ENCODE peak calls at places on chromosomes 13 and 19, in four cellular contexts. B, A, H and J are unnamed samples.

GRCh38 chr19:48645652-48646191 is at the start of gene CA11:
- DNase-seq in B (no peak), A (peak; percentile 55), H (no peak), J (no peak)

GRCh38 chr19:1837625-1838105 is 10.6 kb downstream of the REXO1 start:
- DNase-seq in B (no peak), A (peak; percentile 76), H (no peak), J (no peak)

GRCh38 chr19:55697069-55697440 is 22.0 kb downstream of the EPN1 start:
- DNase-seq in B (no peak), A (no peak), H (no peak), J (no peak)

GRCh38 chr19:46824887-46825730 is 25.5 kb downstream of the AP2S1 start:
- DNase-seq in B (peak; percentile 69), A (no peak), H (no peak), J (peak; percentile 80)

GRCh38 chr19:43623889-43624670 is 4.7 kb upstream of the ZNF428 start:
- DNase-seq in B (no peak), A (peak; percentile 93), H (no peak), J (no peak)

GRCh38 chr13:48731957-48732569 is 78.3 kb downstream of the CYSLTR2 start:
- DNase-seq in B (peak; percentile 59), A (peak; percentile 74), H (peak; percentile 68), J (peak; percentile 69)

GRCh38 chr13:110018009-110018408 is 231.6 kb upstream of the IRS2 start:
- DNase-seq in B (no peak), A (no peak), H (no peak), J (no peak)

GRCh38 chr13:103772576-103772975 is 706.4 kb upstream of the SLC10A2 start:
- DNase-seq in B (no peak), A (no peak), H (no peak), J (no peak)

GRCh38 chr19:13979224-13979623 is 26.9 kb downstream of the RFX1 start:
- DNase-seq in B (no peak), A (no peak), H (no peak), J (no peak)

GRCh38 chr19:43465468-43466120 is at the start of gene LYPD3:
- DNase-seq in B (no peak), A (peak; percentile 84), H (no peak), J (no peak)

GRCh38 chr19:58563034-58563573 is 4.7 kb upstream of the UBE2M start:
- DNase-seq in B (no peak), A (peak; percentile 51), H (peak; percentile 75), J (peak; percentile 72)

GRCh38 chr13:29767006-29767405 is 83.4 kb downstream of the UBL3 start:
- DNase-seq in B (no peak), A (no peak), H (no peak), J (no peak)

GRCh38 chr19:5172859-5173577 is 167.6 kb downstream of the PTPRS start:
- DNase-seq in B (no peak), A (no peak), H (no peak), J (no peak)

GRCh38 chr13:112926993-112927392 is 42.0 kb upstream of the MCF2L start:
- DNase-seq in B (no peak), A (no peak), H (no peak), J (no peak)

GRCh38 chr13:25422153-25422552 is 50.4 kb downstream of the ATP8A2 start:
- DNase-seq in B (no peak), A (no peak), H (no peak), J (no peak)

GRCh38 chr13:46341112-46341711 is 45.8 kb downstream of the RUBCNL start:
- DNase-seq in B (no peak), A (no peak), H (no peak), J (no peak)

GRCh38 chr19:38266981-38267597 is 2.7 kb downstream of the SPINT2 start:
- DNase-seq in B (no peak), A (no peak), H (no peak), J (no peak)

GRCh38 chr13:42354246-42355117 is 82.5 kb downstream of the AKAP11 start:
- DNase-seq in B (no peak), A (no peak), H (no peak), J (no peak)

GRCh38 chr19:45981350-45981749 is 7.7 kb upstream of the NOVA2 start:
- DNase-seq in B (no peak), A (no peak), H (no peak), J (no peak)

GRCh38 chr13:79491715-79492114 is 10.8 kb downstream of the NDFIP2 start:
- DNase-seq in B (no peak), A (no peak), H (no peak), J (no peak)

GRCh38 chr13:76271728-76272232 is 614.4 kb downstream of the KCTD12 start:
- DNase-seq in B (no peak), A (peak; percentile 38), H (no peak), J (no peak)

GRCh38 chr19:16836115-16836905 is 7.1 kb downstream of the SIN3B start:
- DNase-seq in B (peak; percentile 58), A (no peak), H (no peak), J (no peak)

GRCh38 chr13:83162493-83162892 is 719.8 kb downstream of the SLITRK1 start:
- DNase-seq in B (no peak), A (no peak), H (no peak), J (no peak)

GRCh38 chr13:107210216-107211010 is 642.5 kb upstream of the ARGLU1 start:
- DNase-seq in B (no peak), A (no peak), H (no peak), J (no peak)

GRCh38 chr13:26973946-26974345 is 197.7 kb downstream of the USP12 start:
- DNase-seq in B (peak; percentile 18), A (no peak), H (no peak), J (no peak)

GRCh38 chr19:4061178-4061682 is 5.5 kb downstream of the ZBTB7A start:
- DNase-seq in B (peak; percentile 92), A (peak; percentile 73), H (peak; percentile 94), J (peak; percentile 94)

GRCh38 chr19:53977991-53978731 is 13.3 kb upstream of the CACNG6 start:
- DNase-seq in B (peak; percentile 64), A (peak; percentile 99), H (peak; percentile 81), J (no peak)

GRCh38 chr19:55487884-55488687 is at the start of gene SSC5D:
- DNase-seq in B (no peak), A (no peak), H (peak; percentile 65), J (no peak)

GRCh38 chr13:48531416-48532145 is 1.3 kb downstream of the RCBTB2 start:
- DNase-seq in B (no peak), A (no peak), H (no peak), J (no peak)

GRCh38 chr19:3658004-3658822 is 31.6 kb upstream of the CACTIN start:
- DNase-seq in B (no peak), A (no peak), H (no peak), J (no peak)

GRCh38 chr19:50705422-50706019 is 14.1 kb downstream of the SHANK1 start:
- DNase-seq in B (no peak), A (peak; percentile 67), H (no peak), J (no peak)

GRCh38 chr19:52640916-52641315 is 2.8 kb upstream of the ZNF83 start:
- DNase-seq in B (no peak), A (peak; percentile 82), H (no peak), J (no peak)

GRCh38 chr19:52567921-52568320 is 2.2 kb upstream of the ZNF701 start:
- DNase-seq in B (no peak), A (no peak), H (no peak), J (no peak)

GRCh38 chr19:1864480-1865171 is 1.2 kb upstream of the KLF16 start:
- DNase-seq in B (peak; percentile 86), A (peak; percentile 89), H (peak; percentile 86), J (peak; percentile 91)

GRCh38 chr19:28012361-28012760 is 1200.6 kb downstream of the UQCRFS1 start:
- DNase-seq in B (no peak), A (peak; percentile 75), H (no peak), J (no peak)

GRCh38 chr19:5651361-5651760 is 28.5 kb downstream of the SAFB start:
- DNase-seq in B (peak; percentile 20), A (no peak), H (no peak), J (no peak)

DNA sequence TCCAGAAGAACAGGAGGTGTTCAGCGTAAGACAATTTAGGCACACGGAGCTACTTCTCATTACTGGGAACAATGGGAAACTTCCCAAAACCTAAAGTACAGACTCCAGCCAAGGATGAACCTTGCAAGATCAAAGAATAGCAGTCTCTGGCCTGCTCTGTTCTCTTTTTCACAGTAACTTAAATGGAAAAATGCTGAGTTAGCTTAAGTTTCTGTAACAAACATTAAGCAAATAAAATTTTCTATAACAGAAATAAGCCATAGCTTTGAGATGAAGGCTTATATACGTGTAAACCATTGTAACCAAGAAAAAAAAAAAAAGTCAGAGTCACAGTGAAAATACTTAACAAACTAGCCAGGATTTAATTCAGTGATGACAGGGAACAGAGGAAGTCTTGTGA is 18.2 kb upstream of the ZNF460 start:
- DNase-seq in B (no peak), A (no peak), H (no peak), J (no peak)
- H3K27ac ChIP-seq in B (no peak overlapping the region), A (no peak overlapping the region), H (no peak overlapping the region), J (no peak overlapping the region)

GRCh38 chr13:20718958-20719566 is 15.6 kb downstream of the IL17D start:
- DNase-seq in B (no peak), A (no peak), H (no peak), J (no peak)
- H3K4me1 ChIP-seq in B (peaks cover 13% of the 10 kb centered on the region), A (no peaks in the 10 kb centered on the region), H (peaks cover 8% of the 10 kb centered on the region), J (peaks cover 10% of the 10 kb centered on the region)

GRCh38 chr13:74288361-74288911 is 154.2 kb upstream of the KLF12 start:
- DNase-seq in B (no peak), A (peak; percentile 41), H (no peak), J (peak; percentile 60)
- H3K27ac ChIP-seq in B (no peak overlapping the region), A (no peak overlapping the region), H (peak overlapping the region; percentile 33), J (no peak overlapping the region)

DNA sequence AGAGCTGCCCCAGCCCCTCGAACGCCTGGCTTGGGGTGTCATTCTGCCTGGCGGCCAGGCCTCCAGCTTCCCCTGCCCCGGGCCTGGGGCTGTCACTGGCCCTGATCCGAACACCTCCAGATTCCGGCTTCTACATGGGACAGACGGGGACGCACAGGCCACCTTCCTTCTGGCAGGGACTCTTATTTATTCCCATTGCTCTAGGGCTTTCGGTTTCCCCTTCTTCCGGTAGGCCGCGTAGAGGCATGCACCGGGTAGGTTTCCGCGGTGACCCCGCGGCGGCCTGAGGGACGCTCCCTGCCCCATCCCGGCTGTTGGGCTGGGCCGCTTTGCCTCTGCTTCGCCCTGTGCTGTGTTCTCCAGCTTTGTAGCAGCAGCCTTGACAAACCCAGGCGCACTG is 28.2 kb downstream of the CERS1 start:
- DNase-seq in B (no peak), A (no peak), H (no peak), J (no peak)
- H3K4me1 ChIP-seq in B (peaks cover 11% of the 10 kb centered on the region), A (no peaks in the 10 kb centered on the region), H (no peaks in the 10 kb centered on the region), J (peaks cover 11% of the 10 kb centered on the region)

DNA sequence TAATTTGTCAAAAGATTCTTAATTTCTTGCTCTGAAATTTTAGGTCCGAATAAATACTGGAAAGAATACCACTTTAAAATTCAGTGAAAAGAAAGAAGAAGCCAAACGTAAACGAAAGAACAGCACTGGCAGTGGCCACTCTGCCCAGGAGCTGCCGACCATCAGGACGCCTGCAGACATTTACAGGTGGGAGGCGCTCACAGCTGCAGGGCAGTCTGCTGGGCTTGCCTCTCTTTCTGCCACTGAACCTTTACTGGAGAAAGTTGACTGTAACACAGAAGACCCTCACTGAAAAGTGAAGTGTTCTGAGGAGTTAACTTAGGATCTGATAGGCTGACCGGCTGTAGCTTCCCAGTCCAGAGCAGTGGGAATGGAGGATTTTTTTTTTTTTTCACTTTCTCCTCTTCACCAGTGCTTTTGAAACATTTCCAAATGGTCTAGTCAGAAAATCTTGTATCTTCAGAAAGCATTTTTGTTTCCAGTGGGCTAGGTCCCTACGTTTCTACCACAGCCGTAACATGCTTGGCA is 69.1 kb downstream of the URI1 start:
- DNase-seq in B (no peak), A (peak; percentile 59), H (no peak), J (no peak)
- H3K27ac ChIP-seq in B (no peak overlapping the region), A (no peak overlapping the region), H (no peak overlapping the region), J (no peak overlapping the region)